ENCODE peak calls at places on chromosomes 13 and 19, in six cellular contexts. One of them, this sample, is unnamed.
A peak's percentile ranks its signal among the peaks of the same experiment; 100 is the strongest.

GRCh38 chr13:28370448-28370847 is 124.5 kb downstream of the FLT1 start:
- DNase-seq in tibial nerve: no peak
- DNase-seq in stimulated activated CD8-positive, alpha-beta memory T cell treated with anti-CD3 and anti-CD28 coated beads, Interleukin-4, amount 100 ng/mL, for 48 hours: no peak
- DNase-seq in RCC 7860: no peak
- DNase-seq in uterus: no peak
- DNase-seq in HS-5: no peak
- DNase-seq in this sample: no peak

GRCh38 chr19:9431475-9431874 is 3.9 kb downstream of the ZNF266 start:
- DNase-seq in tibial nerve: no peak
- DNase-seq in stimulated activated CD8-positive, alpha-beta memory T cell treated with anti-CD3 and anti-CD28 coated beads, Interleukin-4, amount 100 ng/mL, for 48 hours: peak; percentile 80
- DNase-seq in RCC 7860: no peak
- DNase-seq in uterus: no peak
- DNase-seq in HS-5: no peak
- DNase-seq in this sample: no peak

GRCh38 chr19:44512326-44513298 is 12.3 kb upstream of the ZNF180 start:
- DNase-seq in tibial nerve: no peak
- DNase-seq in stimulated activated CD8-positive, alpha-beta memory T cell treated with anti-CD3 and anti-CD28 coated beads, Interleukin-4, amount 100 ng/mL, for 48 hours: peak; percentile 75
- DNase-seq in RCC 7860: peak; percentile 32
- DNase-seq in uterus: no peak
- DNase-seq in HS-5: peak; percentile 35
- DNase-seq in this sample: peak; percentile 21

GRCh38 chr13:36875431-36875830 is 44.6 kb downstream of the SMAD9 start:
- DNase-seq in tibial nerve: no peak
- DNase-seq in stimulated activated CD8-positive, alpha-beta memory T cell treated with anti-CD3 and anti-CD28 coated beads, Interleukin-4, amount 100 ng/mL, for 48 hours: no peak
- DNase-seq in RCC 7860: no peak
- DNase-seq in uterus: no peak
- DNase-seq in HS-5: no peak
- DNase-seq in this sample: no peak

GRCh38 chr19:46489445-46490272 is 6.0 kb downstream of the PNMA8B start:
- DNase-seq in tibial nerve: peak; percentile 50
- DNase-seq in stimulated activated CD8-positive, alpha-beta memory T cell treated with anti-CD3 and anti-CD28 coated beads, Interleukin-4, amount 100 ng/mL, for 48 hours: no peak
- DNase-seq in RCC 7860: no peak
- DNase-seq in uterus: peak; percentile 58
- DNase-seq in HS-5: no peak
- DNase-seq in this sample: no peak

GRCh38 chr19:33879818-33880575 is 83.3 kb downstream of the KCTD15 start:
- DNase-seq in tibial nerve: no peak
- DNase-seq in stimulated activated CD8-positive, alpha-beta memory T cell treated with anti-CD3 and anti-CD28 coated beads, Interleukin-4, amount 100 ng/mL, for 48 hours: no peak
- DNase-seq in RCC 7860: no peak
- DNase-seq in uterus: no peak
- DNase-seq in HS-5: no peak
- DNase-seq in this sample: no peak

GRCh38 chr13:58024103-58024502 is 392.6 kb downstream of the PCDH17 start:
- DNase-seq in tibial nerve: no peak
- DNase-seq in stimulated activated CD8-positive, alpha-beta memory T cell treated with anti-CD3 and anti-CD28 coated beads, Interleukin-4, amount 100 ng/mL, for 48 hours: no peak
- DNase-seq in RCC 7860: no peak
- DNase-seq in uterus: no peak
- DNase-seq in HS-5: no peak
- DNase-seq in this sample: no peak

GRCh38 chr13:64087624-64088023 is 2672.0 kb upstream of the PCDH20 start:
- DNase-seq in tibial nerve: no peak
- DNase-seq in stimulated activated CD8-positive, alpha-beta memory T cell treated with anti-CD3 and anti-CD28 coated beads, Interleukin-4, amount 100 ng/mL, for 48 hours: no peak
- DNase-seq in RCC 7860: no peak
- DNase-seq in uterus: no peak
- DNase-seq in HS-5: no peak
- DNase-seq in this sample: no peak

GRCh38 chr13:95184317-95184716 is 116.9 kb downstream of the ABCC4 start:
- DNase-seq in tibial nerve: no peak
- DNase-seq in stimulated activated CD8-positive, alpha-beta memory T cell treated with anti-CD3 and anti-CD28 coated beads, Interleukin-4, amount 100 ng/mL, for 48 hours: no peak
- DNase-seq in RCC 7860: no peak
- DNase-seq in uterus: no peak
- DNase-seq in HS-5: no peak
- DNase-seq in this sample: no peak

GRCh38 chr19:12766051-12766521 is 9.3 kb downstream of the HOOK2 start:
- DNase-seq in tibial nerve: peak; percentile 65
- DNase-seq in stimulated activated CD8-positive, alpha-beta memory T cell treated with anti-CD3 and anti-CD28 coated beads, Interleukin-4, amount 100 ng/mL, for 48 hours: peak; percentile 88
- DNase-seq in RCC 7860: no peak
- DNase-seq in uterus: peak; percentile 74
- DNase-seq in HS-5: no peak
- DNase-seq in this sample: no peak

GRCh38 chr19:40147693-40148347 is 43.4 kb upstream of the MAP3K10 start:
- DNase-seq in tibial nerve: no peak
- DNase-seq in stimulated activated CD8-positive, alpha-beta memory T cell treated with anti-CD3 and anti-CD28 coated beads, Interleukin-4, amount 100 ng/mL, for 48 hours: no peak
- DNase-seq in RCC 7860: no peak
- DNase-seq in uterus: no peak
- DNase-seq in HS-5: peak; percentile 50
- DNase-seq in this sample: peak; percentile 51

GRCh38 chr13:26679945-26680516 is 80.6 kb downstream of the GPR12 start:
- DNase-seq in tibial nerve: no peak
- DNase-seq in stimulated activated CD8-positive, alpha-beta memory T cell treated with anti-CD3 and anti-CD28 coated beads, Interleukin-4, amount 100 ng/mL, for 48 hours: no peak
- DNase-seq in RCC 7860: no peak
- DNase-seq in uterus: no peak
- DNase-seq in HS-5: no peak
- DNase-seq in this sample: no peak

GRCh38 chr13:52356327-52356726 is 49.6 kb downstream of the THSD1 start:
- DNase-seq in tibial nerve: no peak
- DNase-seq in stimulated activated CD8-positive, alpha-beta memory T cell treated with anti-CD3 and anti-CD28 coated beads, Interleukin-4, amount 100 ng/mL, for 48 hours: no peak
- DNase-seq in RCC 7860: peak; percentile 78
- DNase-seq in uterus: no peak
- DNase-seq in HS-5: no peak
- DNase-seq in this sample: peak; percentile 32

GRCh38 chr13:113736258-113736731 is 22.7 kb upstream of the TMEM255B start:
- DNase-seq in tibial nerve: no peak
- DNase-seq in stimulated activated CD8-positive, alpha-beta memory T cell treated with anti-CD3 and anti-CD28 coated beads, Interleukin-4, amount 100 ng/mL, for 48 hours: no peak
- DNase-seq in RCC 7860: no peak
- DNase-seq in uterus: no peak
- DNase-seq in HS-5: no peak
- DNase-seq in this sample: no peak

GRCh38 chr13:35191883-35192282 is 249.8 kb downstream of the NBEA start:
- DNase-seq in tibial nerve: no peak
- DNase-seq in stimulated activated CD8-positive, alpha-beta memory T cell treated with anti-CD3 and anti-CD28 coated beads, Interleukin-4, amount 100 ng/mL, for 48 hours: no peak
- DNase-seq in RCC 7860: no peak
- DNase-seq in uterus: no peak
- DNase-seq in HS-5: no peak
- DNase-seq in this sample: peak; percentile 18

GRCh38 chr19:17999685-18000479 is 8.1 kb upstream of the ARRDC2 start:
- DNase-seq in tibial nerve: no peak
- DNase-seq in stimulated activated CD8-positive, alpha-beta memory T cell treated with anti-CD3 and anti-CD28 coated beads, Interleukin-4, amount 100 ng/mL, for 48 hours: no peak
- DNase-seq in RCC 7860: no peak
- DNase-seq in uterus: no peak
- DNase-seq in HS-5: no peak
- DNase-seq in this sample: no peak

GRCh38 chr19:47891923-47892666 is 6.0 kb upstream of the SULT2A1 start:
- DNase-seq in tibial nerve: no peak
- DNase-seq in stimulated activated CD8-positive, alpha-beta memory T cell treated with anti-CD3 and anti-CD28 coated beads, Interleukin-4, amount 100 ng/mL, for 48 hours: no peak
- DNase-seq in RCC 7860: no peak
- DNase-seq in uterus: no peak
- DNase-seq in HS-5: no peak
- DNase-seq in this sample: no peak

GRCh38 chr13:98749501-98749900 is 3.0 kb downstream of the SLC15A1 start:
- DNase-seq in tibial nerve: no peak
- DNase-seq in stimulated activated CD8-positive, alpha-beta memory T cell treated with anti-CD3 and anti-CD28 coated beads, Interleukin-4, amount 100 ng/mL, for 48 hours: no peak
- DNase-seq in RCC 7860: no peak
- DNase-seq in uterus: no peak
- DNase-seq in HS-5: no peak
- DNase-seq in this sample: peak; percentile 81

GRCh38 chr19:32460476-32460875 is 54.9 kb downstream of the DPY19L3 start:
- DNase-seq in tibial nerve: no peak
- DNase-seq in stimulated activated CD8-positive, alpha-beta memory T cell treated with anti-CD3 and anti-CD28 coated beads, Interleukin-4, amount 100 ng/mL, for 48 hours: no peak
- DNase-seq in RCC 7860: no peak
- DNase-seq in uterus: no peak
- DNase-seq in HS-5: no peak
- DNase-seq in this sample: no peak

GRCh38 chr19:34254552-34255432 is at the start of gene GARRE1:
- DNase-seq in tibial nerve: no peak
- DNase-seq in stimulated activated CD8-positive, alpha-beta memory T cell treated with anti-CD3 and anti-CD28 coated beads, Interleukin-4, amount 100 ng/mL, for 48 hours: peak; percentile 52
- DNase-seq in RCC 7860: peak; percentile 23
- DNase-seq in uterus: peak; percentile 37
- DNase-seq in HS-5: no peak
- DNase-seq in this sample: no peak

GRCh38 chr13:22648325-22648758 is 532.4 kb upstream of the SGCG start:
- DNase-seq in tibial nerve: peak; percentile 22
- DNase-seq in stimulated activated CD8-positive, alpha-beta memory T cell treated with anti-CD3 and anti-CD28 coated beads, Interleukin-4, amount 100 ng/mL, for 48 hours: no peak
- DNase-seq in RCC 7860: no peak
- DNase-seq in uterus: no peak
- DNase-seq in HS-5: no peak
- DNase-seq in this sample: no peak

GRCh38 chr13:102197193-102197592 is 204.7 kb downstream of the FGF14 start:
- DNase-seq in tibial nerve: no peak
- DNase-seq in stimulated activated CD8-positive, alpha-beta memory T cell treated with anti-CD3 and anti-CD28 coated beads, Interleukin-4, amount 100 ng/mL, for 48 hours: no peak
- DNase-seq in RCC 7860: no peak
- DNase-seq in uterus: no peak
- DNase-seq in HS-5: no peak
- DNase-seq in this sample: no peak

GRCh38 chr19:1236566-1236965 is 1.2 kb downstream of the CBARP start:
- DNase-seq in tibial nerve: no peak
- DNase-seq in stimulated activated CD8-positive, alpha-beta memory T cell treated with anti-CD3 and anti-CD28 coated beads, Interleukin-4, amount 100 ng/mL, for 48 hours: no peak
- DNase-seq in RCC 7860: no peak
- DNase-seq in uterus: no peak
- DNase-seq in HS-5: no peak
- DNase-seq in this sample: no peak

GRCh38 chr19:49862411-49863253 is 4.7 kb downstream of the PNKP start:
- DNase-seq in tibial nerve: no peak
- DNase-seq in stimulated activated CD8-positive, alpha-beta memory T cell treated with anti-CD3 and anti-CD28 coated beads, Interleukin-4, amount 100 ng/mL, for 48 hours: peak; percentile 56
- DNase-seq in RCC 7860: no peak
- DNase-seq in uterus: peak; percentile 18
- DNase-seq in HS-5: no peak
- DNase-seq in this sample: no peak

GRCh38 chr19:7862413-7862951 is 11.7 kb downstream of the PRR36 start:
- DNase-seq in tibial nerve: no peak
- DNase-seq in stimulated activated CD8-positive, alpha-beta memory T cell treated with anti-CD3 and anti-CD28 coated beads, Interleukin-4, amount 100 ng/mL, for 48 hours: peak; percentile 82
- DNase-seq in RCC 7860: no peak
- DNase-seq in uterus: no peak
- DNase-seq in HS-5: no peak
- DNase-seq in this sample: no peak

GRCh38 chr19:42281175-42282035 is 12.4 kb downstream of the CIC start:
- DNase-seq in tibial nerve: no peak
- DNase-seq in stimulated activated CD8-positive, alpha-beta memory T cell treated with anti-CD3 and anti-CD28 coated beads, Interleukin-4, amount 100 ng/mL, for 48 hours: peak; percentile 46
- DNase-seq in RCC 7860: peak; percentile 30
- DNase-seq in uterus: peak; percentile 75
- DNase-seq in HS-5: no peak
- DNase-seq in this sample: no peak

GRCh38 chr13:51479199-51479523 is 26.3 kb upstream of the INTS6 start:
- DNase-seq in tibial nerve: no peak
- DNase-seq in stimulated activated CD8-positive, alpha-beta memory T cell treated with anti-CD3 and anti-CD28 coated beads, Interleukin-4, amount 100 ng/mL, for 48 hours: no peak
- DNase-seq in RCC 7860: peak; percentile 27
- DNase-seq in uterus: no peak
- DNase-seq in HS-5: no peak
- DNase-seq in this sample: no peak

GRCh38 chr13:76745246-76746200 is 140.7 kb downstream of the KCTD12 start:
- DNase-seq in tibial nerve: no peak
- DNase-seq in stimulated activated CD8-positive, alpha-beta memory T cell treated with anti-CD3 and anti-CD28 coated beads, Interleukin-4, amount 100 ng/mL, for 48 hours: no peak
- DNase-seq in RCC 7860: no peak
- DNase-seq in uterus: no peak
- DNase-seq in HS-5: no peak
- DNase-seq in this sample: no peak

This sample was measured in GM04504.